ENCODE peak calls at places on chromosomes 7 and 10, in six cellular contexts. V is T-helper 2 cell treated with Interferon-gamma antibody and Interleukin-4, amounts not matched to agents 5 μg/mL and 100 μg/mL, for 36 hours; L is HEK293T; Q is mucosa of descending colon; R is T-helper 9 cell; G is ELF-1. J is an unnamed sample.

GRCh38 chr10:77226434-77226833 is 411.2 kb downstream of the KCNMA1 start:
- DNase-seq in V (no peak), R (no peak), G (no peak), L (no peak), Q (no peak), J (no peak)

GRCh38 chr7:108310351-108310750 is 145.9 kb downstream of the NRCAM start:
- DNase-seq in L (no peak), Q (no peak), V (no peak), R (no peak), G (no peak), J (no peak)

GRCh38 chr7:115249080-115249479 is 327.2 kb downstream of the MDFIC start:
- DNase-seq in L (no peak), V (no peak), G (no peak), Q (no peak), R (no peak), J (no peak)

GRCh38 chr7:157507987-157508386 is 171.2 kb downstream of the DNAJB6 start:
- DNase-seq in V (no peak), R (no peak), G (no peak), Q (no peak), L (no peak), J (no peak)

GRCh38 chr10:69716711-69717560 is 84.8 kb upstream of the COL13A1 start:
- DNase-seq in V (peak), Q (peak), R (peak), G (peak), L (peak), J (no peak)

GRCh38 chr7:55964261-55964801 is at the start of gene NIPSNAP2:
- DNase-seq in Q (peak), L (peak), G (peak), R (peak), V (peak), J (no peak)

GRCh38 chr10:34061846-34062245 is 727.4 kb upstream of the NRP1 start:
- DNase-seq in G (no peak), L (no peak), Q (no peak), V (no peak), R (no peak), J (no peak)

GRCh38 chr10:1374501-1374900 is 318.3 kb downstream of the WDR37 start:
- DNase-seq in G (peak), Q (no peak), L (no peak), V (no peak), R (no peak), J (no peak)

GRCh38 chr7:124246262-124246863 is 213.5 kb upstream of the TMEM229A start:
- DNase-seq in V (no peak), Q (no peak), G (no peak), L (no peak), R (no peak), J (no peak)

GRCh38 chr7:113953553-113953952 is 34.7 kb upstream of the PPP1R3A start:
- DNase-seq in Q (no peak), V (no peak), R (no peak), G (no peak), L (no peak), J (no peak)

GRCh38 chr7:47988496-47989386 is 9.3 kb upstream of the HUS1 start:
- DNase-seq in V (no peak), G (no peak), R (no peak), L (peak), Q (no peak), J (no peak)

GRCh38 chr10:113532724-113533123 is 20.1 kb upstream of the HABP2 start:
- DNase-seq in V (no peak), R (no peak), L (no peak), G (no peak), Q (no peak), J (no peak)